ENCODE peak calls at places on chromosomes 1 and 21, in five cellular contexts. O is T-helper 9 cell; C is naive thymus-derived CD8-positive, alpha-beta T cell; N is stimulated activated CD8-positive, alpha-beta memory T cell treated with anti-CD3 and anti-CD28 coated beads, Interleukin-15, amount 100 ng/mL, for 4 hours; U is NCI-H1694 treated with DMSO at 0.1 percent for 48 hours. L is an unnamed sample.

GRCh38 chr1:215863796-215864195 is 296.7 kb downstream of the KCTD3 start:
- DNase-seq in O (no peak), C (no peak), N (no peak), U (no peak), L (no peak)

GRCh38 chr1:230308039-230308438 is 118.1 kb downstream of the PGBD5 start:
- DNase-seq in O (no peak), C (no peak), N (no peak), U (no peak), L (no peak)

GRCh38 chr1:212683357-212683722 is 16.3 kb downstream of the BATF3 start:
- DNase-seq in O (no peak), C (no peak), N (peak), U (no peak), L (no peak)

GRCh38 chr21:36211660-36212512 is 55.3 kb downstream of the DOP1B start:
- DNase-seq in O (no peak), C (no peak), N (no peak), U (no peak), L (no peak)

GRCh38 chr1:175150596-175151319 is 41.8 kb downstream of the KIAA0040 start:
- DNase-seq in O (no peak), C (no peak), N (no peak), U (no peak), L (no peak)

GRCh38 chr1:19504796-19505693 is 19.7 kb upstream of the CAPZB start:
- DNase-seq in O (no peak), C (no peak), N (no peak), U (no peak), L (no peak)

GRCh38 chr1:191558389-191558788 is 599.9 kb upstream of the RGS18 start:
- DNase-seq in O (no peak), C (no peak), N (no peak), U (no peak), L (no peak)

GRCh38 chr1:95323117-95323516 is 89.1 kb downstream of the RWDD3 start:
- DNase-seq in O (no peak), C (no peak), N (no peak), U (no peak), L (no peak)

GRCh38 chr1:205446828-205447227 is 9.0 kb downstream of the BLACAT1 start:
- DNase-seq in O (no peak), C (no peak), N (no peak), U (no peak), L (no peak)

GRCh38 chr21:41751621-41752020 is 15.2 kb downstream of the RIPK4 start:
- DNase-seq in O (no peak), C (no peak), N (no peak), U (no peak), L (no peak)

GRCh38 chr1:200294241-200294640 is 115.6 kb downstream of the ZNF281 start:
- DNase-seq in O (no peak), C (no peak), N (no peak), U (no peak), L (no peak)